ENCODE peak calls at places on chromosomes 11 and 22, in six cellular contexts. One of them, this sample, is unnamed.

GRCh38 chr11:124798991-124799383 is 1.2 kb downstream of the MSANTD2 start:
- DNase-seq in GM12878: no peak
- DNase-seq in IMR-90: peak; percentile 77
- DNase-seq in HepG2: no peak
- DNase-seq in SK-N-SH: peak; percentile 9
- DNase-seq in K562: no peak
- DNase-seq in this sample: peak; percentile 7

GRCh38 chr11:16902979-16903378 is 111.2 kb downstream of the PLEKHA7 start:
- DNase-seq in K562: no peak
- DNase-seq in HepG2: no peak
- DNase-seq in IMR-90: no peak
- DNase-seq in GM12878: peak; percentile 65
- DNase-seq in SK-N-SH: no peak
- DNase-seq in this sample: no peak

GRCh38 chr11:13294771-13295579 is 17.4 kb downstream of the BMAL1 start:
- DNase-seq in IMR-90: no peak
- DNase-seq in GM12878: no peak
- DNase-seq in K562: no peak
- DNase-seq in HepG2: no peak
- DNase-seq in SK-N-SH: no peak
- DNase-seq in this sample: no peak

GRCh38 chr11:63505857-63506528 is at the start of gene LGALS12:
- DNase-seq in SK-N-SH: no peak
- DNase-seq in HepG2: no peak
- DNase-seq in GM12878: no peak
- DNase-seq in K562: peak; percentile 55
- DNase-seq in IMR-90: no peak
- DNase-seq in this sample: no peak

GRCh38 chr11:73367482-73368024 is 8.6 kb upstream of the RELT start:
- DNase-seq in SK-N-SH: no peak
- DNase-seq in IMR-90: no peak
- DNase-seq in HepG2: no peak
- DNase-seq in GM12878: no peak
- DNase-seq in K562: no peak
- DNase-seq in this sample: no peak

GRCh38 chr11:44823006-44823405 is 96.2 kb downstream of the TSPAN18 start:
- DNase-seq in HepG2: no peak
- DNase-seq in K562: peak; percentile 57
- DNase-seq in IMR-90: no peak
- DNase-seq in GM12878: no peak
- DNase-seq in SK-N-SH: no peak
- DNase-seq in this sample: no peak

GRCh38 chr11:8812438-8812837 is 98.6 kb upstream of the AKIP1 start:
- DNase-seq in GM12878: no peak
- DNase-seq in IMR-90: no peak
- DNase-seq in HepG2: peak; percentile 35
- DNase-seq in SK-N-SH: no peak
- DNase-seq in K562: no peak
- DNase-seq in this sample: no peak

GRCh38 chr11:88280673-88281316 is 56.7 kb downstream of the CTSC start:
- DNase-seq in K562: no peak
- DNase-seq in HepG2: no peak
- DNase-seq in GM12878: no peak
- DNase-seq in SK-N-SH: no peak
- DNase-seq in IMR-90: no peak
- DNase-seq in this sample: no peak

GRCh38 chr22:42341779-42342178 is 71.3 kb upstream of the TCF20 start:
- DNase-seq in K562: no peak
- DNase-seq in IMR-90: no peak
- DNase-seq in GM12878: no peak
- DNase-seq in SK-N-SH: no peak
- DNase-seq in HepG2: no peak
- DNase-seq in this sample: no peak

GRCh38 chr11:43810929-43811596 is 69.6 kb upstream of the ALKBH3 start:
- DNase-seq in IMR-90: no peak
- DNase-seq in GM12878: no peak
- DNase-seq in SK-N-SH: no peak
- DNase-seq in HepG2: no peak
- DNase-seq in K562: peak; percentile 9
- DNase-seq in this sample: no peak

GRCh38 chr11:68461284-68461861 is 821 bp downstream of the PPP6R3 start:
- DNase-seq in GM12878: no peak
- DNase-seq in IMR-90: peak; percentile 17
- DNase-seq in SK-N-SH: peak; percentile 62
- DNase-seq in HepG2: no peak
- DNase-seq in K562: no peak
- DNase-seq in this sample: peak; percentile 43

GRCh38 chr22:43846966-43847365 is 15.3 kb downstream of the SULT4A1 start:
- DNase-seq in HepG2: no peak
- DNase-seq in IMR-90: no peak
- DNase-seq in SK-N-SH: no peak
- DNase-seq in GM12878: no peak
- DNase-seq in K562: no peak
- DNase-seq in this sample: no peak

GRCh38 chr22:24106385-24107381 is 74.6 kb upstream of the SUSD2 start:
- DNase-seq in GM12878: peak; percentile 41
- DNase-seq in SK-N-SH: no peak
- DNase-seq in K562: no peak
- DNase-seq in IMR-90: no peak
- DNase-seq in HepG2: no peak
- DNase-seq in this sample: no peak

GRCh38 chr11:121514401-121514981 is 61.7 kb upstream of the SORL1-AS1 start:
- DNase-seq in SK-N-SH: no peak
- DNase-seq in IMR-90: no peak
- DNase-seq in K562: no peak
- DNase-seq in GM12878: no peak
- DNase-seq in HepG2: no peak
- DNase-seq in this sample: no peak

GRCh38 chr11:30346068-30346688 is 23.3 kb downstream of the ARL14EP start:
- DNase-seq in HepG2: peak; percentile 52
- DNase-seq in K562: peak; percentile 37
- DNase-seq in SK-N-SH: peak; percentile 43
- DNase-seq in IMR-90: peak; percentile 62
- DNase-seq in GM12878: no peak
- DNase-seq in this sample: peak; percentile 47

GRCh38 chr11:95904009-95904650 is 19.8 kb downstream of the MTMR2 start:
- DNase-seq in SK-N-SH: no peak
- DNase-seq in HepG2: no peak
- DNase-seq in K562: no peak
- DNase-seq in GM12878: no peak
- DNase-seq in IMR-90: no peak
- DNase-seq in this sample: no peak

GRCh38 chr22:39309364-39309861 is 10.0 kb downstream of the RPL3 start:
- DNase-seq in K562: no peak
- DNase-seq in IMR-90: no peak
- DNase-seq in HepG2: no peak
- DNase-seq in SK-N-SH: no peak
- DNase-seq in GM12878: no peak
- DNase-seq in this sample: no peak

GRCh38 chr11:101428918-101429317 is 154.9 kb downstream of the TRPC6 start:
- DNase-seq in SK-N-SH: no peak
- DNase-seq in IMR-90: peak; percentile 54
- DNase-seq in HepG2: peak; percentile 7
- DNase-seq in K562: no peak
- DNase-seq in GM12878: no peak
- DNase-seq in this sample: peak; percentile 46

GRCh38 chr22:37357471-37357870 is 69.8 kb downstream of the ELFN2 start:
- DNase-seq in K562: no peak
- DNase-seq in IMR-90: no peak
- DNase-seq in HepG2: no peak
- DNase-seq in GM12878: no peak
- DNase-seq in SK-N-SH: no peak
- DNase-seq in this sample: no peak

GRCh38 chr11:45185228-45185729 is 38.8 kb downstream of the PRDM11 start:
- DNase-seq in HepG2: no peak
- DNase-seq in GM12878: no peak
- DNase-seq in IMR-90: no peak
- DNase-seq in SK-N-SH: no peak
- DNase-seq in K562: peak; percentile 80
- DNase-seq in this sample: no peak

GRCh38 chr11:129894281-129895125 is 875 bp downstream of the NFRKB start:
- DNase-seq in K562: no peak
- DNase-seq in GM12878: no peak
- DNase-seq in HepG2: no peak
- DNase-seq in IMR-90: peak; percentile 3
- DNase-seq in SK-N-SH: no peak
- DNase-seq in this sample: no peak

GRCh38 chr22:17302616-17303015 is 66.6 kb upstream of the CECR2 start:
- DNase-seq in K562: no peak
- DNase-seq in SK-N-SH: no peak
- DNase-seq in HepG2: no peak
- DNase-seq in IMR-90: no peak
- DNase-seq in GM12878: no peak
- DNase-seq in this sample: no peak

GRCh38 chr22:45867118-45867905 is 109.7 kb downstream of the WNT7B start:
- DNase-seq in IMR-90: no peak
- DNase-seq in K562: no peak
- DNase-seq in HepG2: no peak
- DNase-seq in SK-N-SH: peak; percentile 87
- DNase-seq in GM12878: no peak
- DNase-seq in this sample: no peak

GRCh38 chr22:38144025-38144405 is 33.5 kb upstream of the BAIAP2L2 start:
- DNase-seq in GM12878: no peak
- DNase-seq in SK-N-SH: peak; percentile 36
- DNase-seq in HepG2: peak; percentile 25
- DNase-seq in IMR-90: no peak
- DNase-seq in K562: no peak
- DNase-seq in this sample: peak; percentile 52

GRCh38 chr22:24947881-24948280 is 1.4 kb upstream of the LHFPL7 start:
- DNase-seq in HepG2: no peak
- DNase-seq in SK-N-SH: no peak
- DNase-seq in GM12878: no peak
- DNase-seq in IMR-90: no peak
- DNase-seq in K562: no peak
- DNase-seq in this sample: no peak

GRCh38 chr11:68643576-68643975 is 40.8 kb upstream of the GAL start:
- DNase-seq in HepG2: no peak
- DNase-seq in GM12878: no peak
- DNase-seq in IMR-90: peak; percentile 21
- DNase-seq in K562: no peak
- DNase-seq in SK-N-SH: peak; percentile 5
- DNase-seq in this sample: no peak

GRCh38 chr11:69949327-69949726 is 128.8 kb upstream of the ANO1 start:
- DNase-seq in IMR-90: peak; percentile 95
- DNase-seq in GM12878: no peak
- DNase-seq in SK-N-SH: no peak
- DNase-seq in HepG2: peak; percentile 53
- DNase-seq in K562: peak; percentile 41
- DNase-seq in this sample: peak; percentile 90

GRCh38 chr11:45805305-45806071 is 539 bp downstream of the SLC35C1 start:
- DNase-seq in HepG2: peak; percentile 44
- DNase-seq in K562: peak; percentile 38
- DNase-seq in GM12878: no peak
- DNase-seq in IMR-90: peak; percentile 78
- DNase-seq in SK-N-SH: no peak
- DNase-seq in this sample: peak; percentile 28

GRCh38 chr11:130600139-130600538 is 151.7 kb downstream of the ADAMTS15 start:
- DNase-seq in HepG2: no peak
- DNase-seq in GM12878: no peak
- DNase-seq in K562: no peak
- DNase-seq in IMR-90: peak; percentile 64
- DNase-seq in SK-N-SH: no peak
- DNase-seq in this sample: no peak

DNA sequence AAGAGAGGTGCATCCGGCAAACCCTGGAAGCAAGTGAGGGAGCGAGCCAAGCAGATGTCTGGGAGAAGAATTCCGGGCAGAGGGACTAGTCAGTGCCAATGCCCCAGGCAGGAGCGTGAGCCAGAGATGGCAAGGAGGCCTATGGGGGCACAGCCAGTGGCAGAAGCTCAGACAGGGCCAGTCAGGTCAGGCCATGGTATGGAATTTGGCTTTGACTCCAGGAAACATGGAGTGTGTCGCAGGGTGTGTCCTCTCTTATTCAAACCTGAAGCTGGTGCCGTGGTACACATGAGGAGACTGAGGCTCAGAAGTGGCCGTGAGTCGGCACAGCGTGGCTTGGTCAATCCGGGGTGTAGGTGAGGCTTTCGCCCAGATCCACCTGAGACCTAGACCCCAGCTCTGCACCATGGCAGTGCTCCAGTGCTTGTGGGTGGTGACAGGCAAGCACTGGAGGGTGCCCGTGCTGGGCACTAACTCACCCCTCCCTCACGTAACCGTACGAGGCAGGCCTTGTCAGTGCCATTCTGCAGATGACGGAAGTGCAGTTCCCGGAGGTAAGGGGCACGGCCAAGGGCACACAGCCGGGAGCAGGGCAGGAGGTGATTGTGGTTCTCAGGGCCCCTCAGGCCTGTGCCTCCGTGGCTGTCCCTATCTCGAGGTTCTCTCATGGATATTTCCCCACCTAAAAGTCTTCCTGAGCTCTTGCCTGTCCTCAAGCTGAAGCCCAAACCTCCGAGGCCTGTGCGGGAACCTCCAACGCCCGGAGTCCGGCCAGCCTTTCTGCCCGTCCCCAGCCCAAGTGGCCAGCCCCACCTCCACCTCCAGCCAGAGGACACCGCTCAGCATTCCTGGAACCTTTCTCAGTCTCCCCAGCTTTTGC is 10.6 kb upstream of the SPI1 start:
- DNase-seq in HepG2: no peak
- DNase-seq in IMR-90: no peak
- DNase-seq in K562: no peak
- DNase-seq in GM12878: no peak
- DNase-seq in SK-N-SH: no peak
- DNase-seq in this sample: no peak
- TF ChIP-seq SMC3 in HepG2: no peak
- TF ChIP-seq SMC3 in IMR-90: no peak
- TF ChIP-seq SMC3 in K562: no peak
- TF ChIP-seq SMC3 in GM12878: no peak
- TF ChIP-seq SMC3 in SK-N-SH: no peak
- TF ChIP-seq SMC3 in this sample: no peak

DNA sequence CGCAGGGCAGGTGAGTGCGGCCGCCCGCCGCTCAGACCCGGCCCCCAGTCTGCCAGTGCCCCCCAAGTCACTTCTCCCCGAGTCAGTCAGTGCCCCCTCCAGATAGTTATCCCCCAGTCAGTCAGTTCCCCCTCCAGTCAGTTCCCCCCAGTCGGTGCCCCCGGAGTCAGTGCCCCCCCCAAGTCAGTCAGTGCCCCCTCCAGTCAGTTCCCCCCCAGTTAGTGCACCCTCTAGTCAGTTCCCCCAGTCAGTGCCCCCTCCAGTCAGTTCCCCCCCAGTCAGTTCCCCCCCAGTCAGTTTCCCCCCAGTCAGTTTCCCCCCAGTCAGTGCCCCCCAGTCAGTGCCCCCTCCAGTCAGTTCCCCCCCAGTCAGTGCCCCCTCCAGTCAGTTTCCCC is 411 bp downstream of the PPP6R2 start:
- DNase-seq in K562: no peak
- DNase-seq in IMR-90: no peak
- DNase-seq in GM12878: no peak
- DNase-seq in SK-N-SH: no peak
- DNase-seq in HepG2: no peak
- DNase-seq in this sample: no peak
- TF ChIP-seq SMC3 in K562: no peak
- TF ChIP-seq SMC3 in IMR-90: no peak
- TF ChIP-seq SMC3 in GM12878: no peak
- TF ChIP-seq SMC3 in SK-N-SH: no peak
- TF ChIP-seq SMC3 in HepG2: no peak
- TF ChIP-seq SMC3 in this sample: no peak

GRCh38 chr11:3138178-3139085 is 26.7 kb downstream of the OSBPL5 start:
- DNase-seq in SK-N-SH: no peak
- DNase-seq in IMR-90: no peak
- DNase-seq in HepG2: no peak
- DNase-seq in GM12878: no peak
- DNase-seq in K562: peak; percentile 42
- DNase-seq in this sample: no peak
- TF ChIP-seq SMC3 in SK-N-SH: no peak
- TF ChIP-seq SMC3 in IMR-90: no peak
- TF ChIP-seq SMC3 in HepG2: no peak
- TF ChIP-seq SMC3 in GM12878: no peak
- TF ChIP-seq SMC3 in K562: no peak
- TF ChIP-seq SMC3 in this sample: no peak

GRCh38 chr22:20117656-20118571 is 888 bp upstream of the TRMT2A start:
- DNase-seq in SK-N-SH: no peak
- DNase-seq in GM12878: no peak
- DNase-seq in HepG2: no peak
- DNase-seq in IMR-90: peak; percentile 25
- DNase-seq in K562: peak; percentile 98
- DNase-seq in this sample: no peak
- TF ChIP-seq SMC3 in SK-N-SH: no peak
- TF ChIP-seq SMC3 in GM12878: no peak
- TF ChIP-seq SMC3 in HepG2: no peak
- TF ChIP-seq SMC3 in IMR-90: no peak
- TF ChIP-seq SMC3 in K562: peak; percentile 18
- TF ChIP-seq SMC3 in this sample: no peak

This sample was measured in A549.